ENCODE peak calls at places on chromosomes 6 and 20, in four cellular contexts. A is ovary, X is A549, J is H1. R is an unnamed sample.

GRCh38 chr20:37983286-37983685 is 50.0 kb downstream of the TTI1 start:
- DNase-seq in J (no peak), X (no peak), A (no peak), R (no peak)

GRCh38 chr20:37846573-37846972 is 56.4 kb upstream of the VSTM2L start:
- DNase-seq in A (no peak), X (no peak), J (peak; percentile 54), R (no peak)

GRCh38 chr6:118659513-118660217 is 8.3 kb upstream of the CEP85L start:
- DNase-seq in X (no peak), A (no peak), J (no peak), R (no peak)

GRCh38 chr20:13355386-13355785 is 134.3 kb downstream of the ISM1 start:
- DNase-seq in X (no peak), J (no peak), A (no peak), R (peak; percentile 84)

GRCh38 chr6:26199773-26200728 is 112.8 kb downstream of the HFE start:
- DNase-seq in X (no peak), J (no peak), A (no peak), R (peak; percentile 80)

GRCh38 chr6:105747823-105748405 is 338.2 kb upstream of the PRDM1 start:
- DNase-seq in X (no peak), J (no peak), A (no peak), R (no peak)

GRCh38 chr6:106510090-106510970 is 119.0 kb downstream of the RTN4IP1 start:
- DNase-seq in A (peak; percentile 69), X (peak; percentile 52), J (peak; percentile 77), R (peak; percentile 74)

GRCh38 chr20:49349678-49350077 is 71.8 kb upstream of the ZNFX1 start:
- DNase-seq in X (no peak), J (no peak), A (no peak), R (peak; percentile 92)

GRCh38 chr6:42142118-42142835 is at the start of gene C6orf132:
- DNase-seq in J (peak; percentile 86), A (peak; percentile 42), X (no peak), R (no peak)

GRCh38 chr6:44696099-44696498 is 308.6 kb downstream of the CDC5L start:
- DNase-seq in A (no peak), X (no peak), J (no peak), R (no peak)

GRCh38 chr20:18057106-18057993 is at the start of gene OVOL2:
- DNase-seq in J (peak; percentile 90), X (no peak), A (no peak), R (no peak)

GRCh38 chr6:33014841-33015634 is 5.6 kb upstream of the HLA-DOA start:
- DNase-seq in A (no peak), X (peak; percentile 47), J (no peak), R (no peak)

GRCh38 chr20:18613553-18613952 is 25.7 kb downstream of the DTD1 start:
- DNase-seq in A (no peak), X (peak; percentile 9), J (no peak), R (no peak)

GRCh38 chr6:162728177-162728571 is 400 bp downstream of the PACRG start:
- DNase-seq in X (no peak), A (no peak), J (no peak), R (no peak)

GRCh38 chr6:148109732-148110131 is 232.9 kb upstream of the SASH1 start:
- DNase-seq in J (no peak), A (no peak), X (no peak), R (no peak)

GRCh38 chr6:69276204-69276603 is 520.6 kb downstream of the LMBRD1 start:
- DNase-seq in J (no peak), X (no peak), A (no peak), R (no peak)

GRCh38 chr20:24782801-24783630 is 166.1 kb upstream of the CST7 start:
- DNase-seq in A (no peak), X (no peak), J (no peak), R (peak; percentile 45)

GRCh38 chr20:33284937-33285336 is 1.9 kb downstream of the BPIFB1 start:
- DNase-seq in A (no peak), X (no peak), J (no peak), R (no peak)

GRCh38 chr6:1131285-1132079 is 180.4 kb upstream of the FOXQ1 start:
- DNase-seq in X (no peak), J (no peak), A (no peak), R (no peak)

GRCh38 chr6:135258970-135259369 is 77.9 kb downstream of the MYB start:
- DNase-seq in J (no peak), X (no peak), A (no peak), R (no peak)

GRCh38 chr20:21048841-21049273 is 57.3 kb downstream of the LINC00237 start:
- DNase-seq in A (no peak), X (peak; percentile 69), J (peak; percentile 96), R (no peak)

GRCh38 chr6:30793521-30794194 is 49.3 kb upstream of the IER3 start:
- DNase-seq in J (no peak), A (no peak), X (no peak), R (no peak)

GRCh38 chr6:149445573-149445972 is 39.2 kb downstream of the ZC3H12D start:
- DNase-seq in J (no peak), X (no peak), A (no peak), R (no peak)

GRCh38 chr6:75283907-75284284 is 696 bp downstream of the TMEM30A start:
- DNase-seq in J (no peak), X (no peak), A (no peak), R (no peak)

GRCh38 chr20:8589956-8590355 is 457.9 kb downstream of the PLCB1 start:
- DNase-seq in J (no peak), A (no peak), X (no peak), R (no peak)

GRCh38 chr20:39092733-39093410 is 130.7 kb downstream of the DHX35 start:
- DNase-seq in A (no peak), X (no peak), J (no peak), R (no peak)

GRCh38 chr6:144621332-144621731 is 336.2 kb downstream of the UTRN start:
- DNase-seq in X (no peak), A (no peak), J (no peak), R (no peak)

GRCh38 chr6:146931214-146931613 is 273.0 kb upstream of the STXBP5 start:
- DNase-seq in A (no peak), X (no peak), J (no peak), R (no peak)

GRCh38 chr6:54980511-54981275 is 134.1 kb downstream of the FAM83B start:
- DNase-seq in J (no peak), A (no peak), X (no peak), R (no peak)

GRCh38 chr6:141833001-141833655 is 299.6 kb upstream of the GJE1 start:
- DNase-seq in J (no peak), A (no peak), X (no peak), R (no peak)

GRCh38 chr6:166848979-166849756 is 107.2 kb downstream of the RNASET2 start:
- DNase-seq in A (no peak), X (no peak), J (no peak), R (no peak)

GRCh38 chr6:74117113-74117512 is 421.1 kb downstream of the CD109 start:
- DNase-seq in A (no peak), J (no peak), X (no peak), R (no peak)

GRCh38 chr6:6039946-6040509 is 33.3 kb upstream of the NRN1 start:
- DNase-seq in A (no peak), X (no peak), J (no peak), R (no peak)

GRCh38 chr6:139153876-139154275 is 19.0 kb downstream of the HECA start:
- DNase-seq in X (no peak), A (no peak), J (no peak), R (no peak)

GRCh38 chr6:5457983-5458683 is 196.8 kb downstream of the FARS2 start:
- DNase-seq in X (no peak), J (no peak), A (no peak), R (no peak)

GRCh38 chr20:59309218-59309617 is 8.8 kb downstream of the EDN3 start:
- DNase-seq in A (no peak), J (no peak), X (no peak), R (no peak)

GRCh38 chr20:11697646-11698045 is 220.0 kb upstream of the BTBD3 start:
- DNase-seq in X (no peak), J (no peak), A (no peak), R (no peak)

GRCh38 chr6:133623065-133623464 is 265.8 kb upstream of the TCF21 start:
- DNase-seq in J (no peak), X (no peak), A (peak; percentile 53), R (peak; percentile 72)

GRCh38 chr6:5695260-5696245 is 311.2 kb downstream of the NRN1 start:
- DNase-seq in X (no peak), J (no peak), A (no peak), R (no peak)

GRCh38 chr20:45791668-45792512 is at the start of the genes DNTTIP1 and WFDC3:
- DNase-seq in J (peak; percentile 91), A (peak; percentile 95), X (peak; percentile 76), R (peak; percentile 97)
- TF ChIP-seq EP300 in J (peak; percentile 10), A (no peak), X (no peak), R (no peak)

GRCh38 chr20:54499111-54499510 is 23.7 kb downstream of the DOK5 start:
- DNase-seq in A (no peak), X (no peak), J (no peak), R (no peak)
- TF ChIP-seq EP300 in A (no peak), X (no peak), J (no peak), R (no peak)

GRCh38 chr20:4113546-4113945 is 98.2 kb upstream of the RNF24 start:
- DNase-seq in J (peak; percentile 23), X (no peak), A (no peak), R (no peak)
- TF ChIP-seq EP300 in J (no peak), X (no peak), A (no peak), R (no peak)

DNA sequence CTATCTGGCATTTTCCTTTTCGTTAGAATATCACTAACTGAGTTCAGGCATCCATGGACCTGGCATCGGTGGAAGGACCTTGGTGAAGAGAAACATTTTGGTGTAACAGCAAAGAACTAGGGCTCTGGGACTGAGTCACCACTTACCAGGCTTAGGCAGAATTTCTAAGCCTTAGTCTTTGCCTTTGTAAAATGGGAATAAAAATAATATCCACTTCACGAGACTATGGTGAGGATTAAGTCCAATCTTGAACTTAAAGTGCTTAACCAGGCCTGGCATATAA is 42.0 kb upstream of the ENPP1 start:
- DNase-seq in X (no peak), J (no peak), A (no peak), R (no peak)
- TF ChIP-seq EP300 in X (no peak), J (no peak), A (no peak), R (no peak)

DNA sequence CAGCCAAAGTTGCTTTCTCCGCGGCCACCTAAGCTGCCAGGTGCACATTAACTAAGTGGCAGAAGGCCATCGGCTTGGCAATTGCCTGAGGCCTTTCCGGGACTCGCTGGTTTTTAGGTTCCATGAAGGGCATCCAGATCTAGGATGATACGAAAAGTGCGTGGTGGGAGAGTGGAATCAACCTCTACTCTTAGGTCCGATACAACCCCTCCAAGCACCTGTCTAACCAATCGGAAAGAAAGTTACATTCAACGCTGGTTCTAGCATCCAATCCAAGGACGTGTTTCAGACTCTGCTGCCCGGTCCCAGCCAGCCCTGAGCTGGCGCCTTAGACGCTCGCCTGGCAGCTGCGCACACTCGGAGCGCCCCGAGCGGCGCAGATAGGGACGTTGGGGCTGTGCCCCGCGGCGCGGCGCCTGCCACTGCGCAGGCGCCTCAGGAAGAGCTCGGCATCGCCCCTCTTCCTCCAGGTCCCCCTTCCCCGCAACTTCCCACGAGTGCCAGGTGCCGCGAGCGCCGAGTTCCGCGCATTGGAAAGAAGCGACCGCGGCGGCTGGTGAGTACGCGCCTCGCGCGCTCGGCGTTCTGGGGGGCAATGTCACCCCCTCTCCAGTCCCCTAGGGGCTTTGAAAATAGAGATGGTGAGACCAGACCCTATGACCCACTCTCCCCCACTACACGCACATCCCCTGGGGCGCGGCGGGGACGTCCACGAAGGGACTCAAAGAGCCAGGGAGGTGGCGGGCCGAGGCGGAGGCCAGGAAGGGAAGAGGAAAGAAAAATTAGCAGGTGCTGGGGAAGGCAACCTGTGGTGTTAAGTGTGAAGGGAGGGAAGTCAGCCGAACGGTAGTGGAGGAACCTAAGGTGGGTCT is at the start of gene ENPP4:
- DNase-seq in X (peak; percentile 91), J (peak; percentile 95), A (peak; percentile 77), R (peak; percentile 93)
- TF ChIP-seq EP300 in X (no peak), J (no peak), A (no peak), R (no peak)

R was measured in sigmoid colon.